ENCODE peak calls at places on chromosomes 16 and 17, in eight cellular contexts. Y, O, X, A, M, B, K and L are unnamed samples.

GRCh38 chr17:3974138-3974687 is 10.0 kb upstream of the ATP2A3 start:
- DNase-seq in Y (no peak), O (peak), X (no peak), A (no peak), M (no peak), B (no peak), K (no peak), L (no peak)

GRCh38 chr16:73298562-73298961 is 250.6 kb upstream of the ZFHX3 start:
- DNase-seq in Y (no peak), O (no peak), X (no peak), A (no peak), M (no peak), B (peak), K (no peak), L (no peak)

GRCh38 chr17:67549787-67550186 is 167.9 kb upstream of the NOL11 start:
- DNase-seq in Y (no peak), O (no peak), X (peak), A (no peak), M (no peak), B (no peak), K (no peak), L (no peak)

GRCh38 chr16:4327782-4328579 is 12.1 kb downstream of the GLIS2 start:
- DNase-seq in Y (no peak), O (peak), X (peak), A (no peak), M (peak), B (peak), K (no peak), L (no peak)

GRCh38 chr16:8278181-8278580 is 312.1 kb downstream of the TMEM114 start:
- DNase-seq in Y (no peak), O (no peak), X (no peak), A (no peak), M (no peak), B (no peak), K (no peak), L (no peak)

GRCh38 chr17:80889231-80889896 is 102.3 kb upstream of the CHMP6 start:
- DNase-seq in Y (no peak), O (no peak), X (no peak), A (no peak), M (no peak), B (no peak), K (no peak), L (no peak)

GRCh38 chr16:519841-520687 is 7.4 kb upstream of the CAPN15 start:
- DNase-seq in Y (no peak), O (no peak), X (no peak), A (no peak), M (no peak), B (no peak), K (no peak), L (no peak)

GRCh38 chr16:88977028-88977844 is at the start of gene CBFA2T3:
- DNase-seq in Y (no peak), O (peak), X (peak), A (no peak), M (no peak), B (no peak), K (no peak), L (no peak)

GRCh38 chr16:81443688-81444447 is 740 bp upstream of the CMIP start:
- DNase-seq in Y (no peak), O (no peak), X (peak), A (no peak), M (no peak), B (no peak), K (no peak), L (no peak)

GRCh38 chr17:35555695-35556094 is 4.9 kb downstream of the SLFN14 start:
- DNase-seq in Y (no peak), O (no peak), X (no peak), A (no peak), M (peak), B (no peak), K (no peak), L (no peak)

GRCh38 chr16:59113009-59113408 is 378.9 kb upstream of the GOT2 start:
- DNase-seq in Y (no peak), O (no peak), X (no peak), A (no peak), M (no peak), B (no peak), K (no peak), L (no peak)

GRCh38 chr17:1398028-1398427 is 2.0 kb downstream of the YWHAE start:
- DNase-seq in Y (no peak), O (no peak), X (no peak), A (no peak), M (no peak), B (peak), K (no peak), L (no peak)

GRCh38 chr17:74730491-74731346 is 6.3 kb upstream of the RAB37 start:
- DNase-seq in Y (no peak), O (no peak), X (no peak), A (no peak), M (no peak), B (no peak), K (no peak), L (no peak)

GRCh38 chr17:64385187-64386083 is 5.2 kb downstream of the PECAM1 start:
- DNase-seq in Y (peak), O (no peak), X (peak), A (no peak), M (no peak), B (peak), K (no peak), L (no peak)

GRCh38 chr17:64387145-64387473 is 3.6 kb downstream of the PECAM1 start:
- DNase-seq in Y (no peak), O (no peak), X (no peak), A (no peak), M (no peak), B (no peak), K (no peak), L (no peak)

GRCh38 chr17:64386412-64387144 is 4.1 kb downstream of the PECAM1 start:
- DNase-seq in Y (no peak), O (no peak), X (no peak), A (no peak), M (no peak), B (no peak), K (no peak), L (no peak)

GRCh38 chr17:64382184-64382583 is 8.5 kb downstream of the PECAM1 start:
- DNase-seq in Y (no peak), O (no peak), X (no peak), A (no peak), M (no peak), B (no peak), K (no peak), L (no peak)

DNA sequence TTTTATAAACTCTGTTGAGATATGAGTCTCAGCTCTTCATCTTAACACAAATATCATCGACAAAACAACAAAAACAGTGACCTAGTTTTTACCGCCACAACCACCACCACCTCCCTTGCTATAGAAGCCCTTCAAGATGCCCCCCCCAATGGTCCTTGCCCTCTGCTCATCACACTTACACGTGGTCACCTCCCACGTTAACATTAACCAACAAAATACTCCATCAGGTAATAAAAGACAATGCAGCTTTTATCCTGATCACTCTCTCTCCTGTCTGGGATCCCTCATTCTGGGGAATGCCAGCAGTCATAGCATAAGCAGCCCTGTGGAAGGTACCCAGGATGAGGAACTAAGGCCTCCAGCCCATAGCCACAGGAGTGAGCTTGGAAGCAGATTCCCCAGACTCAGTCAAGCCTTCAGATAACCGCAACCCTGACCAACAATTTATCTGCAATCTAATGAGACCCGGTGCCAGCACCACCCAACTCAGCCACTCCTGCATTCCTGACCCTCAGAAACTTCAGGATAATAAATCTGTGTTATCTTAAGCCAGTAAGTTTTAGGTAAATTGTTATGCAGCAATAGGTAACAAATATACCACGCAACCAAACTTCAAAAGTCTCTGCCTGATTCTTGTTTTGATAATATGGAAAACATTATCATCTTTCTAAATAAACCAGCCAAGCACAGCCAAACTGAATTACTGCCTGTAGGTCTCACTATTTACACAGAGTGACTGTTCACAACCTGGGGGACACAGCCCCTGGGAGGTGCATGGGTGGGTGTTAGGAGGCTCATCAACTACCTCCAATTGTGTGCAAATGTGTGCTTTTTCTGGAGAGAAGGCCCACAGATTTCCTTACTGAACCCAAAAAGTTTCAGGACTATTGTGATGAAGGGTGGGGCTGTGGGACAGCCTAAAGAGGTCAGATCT is 6.1 kb downstream of the PECAM1 start:
- DNase-seq in Y (no peak), O (no peak), X (no peak), A (no peak), M (no peak), B (no peak), K (no peak), L (no peak)
- H3K27ac ChIP-seq in Y (no peak), O (peak), X (peak), A (no peak), M (no peak), B (no peak), K (no peak), L (no peak)

GRCh38 chr17:72008236-72008874 is 112.5 kb upstream of the SOX9 start:
- DNase-seq in Y (no peak), O (no peak), X (no peak), A (no peak), M (no peak), B (peak), K (no peak), L (no peak)

GRCh38 chr17:72005332-72006163 is 115.3 kb upstream of the SOX9 start:
- DNase-seq in Y (peak), O (no peak), X (no peak), A (no peak), M (no peak), B (no peak), K (no peak), L (no peak)

GRCh38 chr17:72004476-72005331 is 116.1 kb upstream of the SOX9 start:
- DNase-seq in Y (peak), O (no peak), X (no peak), A (no peak), M (no peak), B (no peak), K (no peak), L (no peak)

DNA sequence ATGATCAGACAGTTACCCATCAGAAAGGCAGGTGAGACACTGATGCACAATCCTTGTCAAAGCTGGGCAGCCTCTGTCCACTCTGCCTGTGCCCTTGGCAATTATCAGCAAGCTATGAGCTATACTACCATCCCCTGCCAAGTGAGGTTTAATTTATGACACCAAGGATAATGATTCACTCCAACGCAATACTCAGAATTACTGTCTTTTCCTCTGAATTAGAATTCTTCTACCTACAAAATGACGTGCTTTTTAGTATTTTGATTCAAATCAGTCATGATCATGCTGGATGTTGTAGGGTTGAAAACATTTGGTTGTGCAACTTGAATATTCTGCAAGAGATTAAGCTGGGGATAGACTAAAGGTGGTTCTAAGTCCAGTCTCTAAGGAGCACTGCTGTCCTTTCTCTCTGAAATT is 116.8 kb upstream of the SOX9 start:
- DNase-seq in Y (no peak), O (no peak), X (no peak), A (no peak), M (no peak), B (no peak), K (no peak), L (no peak)
- H3K27ac ChIP-seq in Y (peak), O (no peak), X (no peak), A (no peak), M (no peak), B (no peak), K (no peak), L (no peak)

DNA sequence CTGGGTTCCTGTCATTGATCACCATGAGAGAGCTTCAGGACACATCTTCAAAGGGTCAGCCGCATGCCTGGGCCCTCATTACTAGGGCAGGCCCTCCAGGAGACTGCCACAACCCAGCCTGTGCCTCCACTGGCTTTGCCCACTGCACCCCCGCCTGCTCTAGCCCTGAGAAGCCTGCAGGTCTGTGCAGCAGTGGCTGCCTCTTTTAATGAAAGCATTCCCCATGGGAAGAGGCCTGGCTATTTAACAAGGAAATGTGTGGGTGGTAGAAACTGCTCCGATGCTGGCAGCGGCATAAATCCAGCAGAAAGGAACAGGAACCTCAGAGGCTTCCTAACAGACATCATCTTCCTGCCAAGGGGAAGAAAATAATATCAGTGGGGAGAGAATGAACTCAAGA is 360 bp upstream of the KRT32 start:
- DNase-seq in Y (no peak), O (no peak), X (no peak), A (no peak), M (no peak), B (no peak), K (no peak), L (no peak)
- H3K27ac ChIP-seq in Y (no peak), O (no peak), X (no peak), A (no peak), M (no peak), B (no peak), K (no peak), L (no peak)

GRCh38 chr17:9976283-9977009 is 71.4 kb upstream of the RCVRN start:
- DNase-seq in Y (no peak), O (no peak), X (no peak), A (no peak), M (no peak), B (no peak), K (no peak), L (no peak)
- H3K27ac ChIP-seq in Y (no peak), O (no peak), X (no peak), A (no peak), M (peak), B (no peak), K (no peak), L (no peak)